ENCODE peak calls at places on chromosomes 4 and X, in nine cellular contexts. L is upper lobe of right lung, D is ascending aorta, S is tibial artery, U is stomach, Q is right cardiac atrium, W is tibial nerve, N is aorta, T is lower lobe of right lung. O is an unnamed sample. For H3K4me1, the result is how much of the 10 kb centered on the place peaks cover.

GRCh38 chrX:810186-810585 is 179.6 kb downstream of the SHOX start:
- DNase-seq in N (no peak), S (no peak), L (no peak), T (no peak), D (no peak), U (no peak), W (no peak), Q (no peak), O (no peak)

GRCh38 chr4:64340243-64341110 is 68.8 kb downstream of the TECRL start:
- DNase-seq in S (no peak), Q (peak), D (no peak), L (no peak), W (no peak), N (no peak), U (no peak), T (no peak), O (no peak)

GRCh38 chr4:54879576-54879975 is 221.8 kb downstream of the KIT start:
- DNase-seq in L (no peak), D (no peak), S (no peak), Q (no peak), N (no peak), T (no peak), W (no peak), U (no peak), O (no peak)

GRCh38 chr4:169079942-169080827 is 70.1 kb upstream of the CBR4 start:
- DNase-seq in S (peak), Q (peak), N (peak), T (peak), L (peak), W (peak), U (peak), D (no peak), O (no peak)

GRCh38 chrX:12469296-12469695 is 321.9 kb upstream of the PRPS2 start:
- DNase-seq in N (no peak), D (no peak), T (no peak), S (no peak), Q (no peak), U (no peak), W (no peak), L (no peak), O (no peak)

GRCh38 chr4:1883583-1883982 is 12.4 kb downstream of the NSD2 start:
- DNase-seq in W (no peak), Q (no peak), S (no peak), U (no peak), T (no peak), L (no peak), D (no peak), N (peak), O (no peak)

GRCh38 chrX:155216940-155217450 is 735 bp downstream of the VBP1 start:
- DNase-seq in L (no peak), N (no peak), U (no peak), W (no peak), T (no peak), Q (no peak), D (no peak), S (no peak), O (no peak)

GRCh38 chrX:3514996-3515395 is 168.5 kb upstream of the MXRA5 start:
- DNase-seq in Q (no peak), S (no peak), U (no peak), T (no peak), L (no peak), W (no peak), N (no peak), D (no peak), O (no peak)

GRCh38 chr4:16692493-16692892 is 206.0 kb downstream of the LDB2 start:
- DNase-seq in N (no peak), D (no peak), U (no peak), L (no peak), S (no peak), W (no peak), T (no peak), Q (no peak), O (no peak)

GRCh38 chr4:751676-752075 is 46.0 kb downstream of the PCGF3 start:
- DNase-seq in N (no peak), W (no peak), U (no peak), S (no peak), Q (peak), L (no peak), D (no peak), T (peak), O (no peak)

GRCh38 chr4:104758574-104758973 is 263.9 kb upstream of the CXXC4 start:
- DNase-seq in D (no peak), T (no peak), L (no peak), Q (no peak), N (no peak), W (no peak), S (no peak), U (no peak), O (no peak)

GRCh38 chr4:152515678-152516077 is 20.2 kb downstream of the FBXW7 start:
- DNase-seq in T (no peak), N (peak), L (no peak), W (no peak), S (no peak), Q (no peak), D (no peak), U (no peak), O (no peak)

GRCh38 chr4:85928775-85929585 is 430.9 kb downstream of the MAPK10 start:
- DNase-seq in L (no peak), Q (no peak), S (no peak), N (no peak), T (no peak), W (no peak), U (peak), D (no peak), O (no peak)

GRCh38 chrX:72254835-72255234 is 16.0 kb upstream of the ERCC6L start:
- DNase-seq in N (no peak), L (no peak), T (no peak), S (no peak), D (no peak), Q (no peak), U (no peak), W (no peak), O (no peak)

GRCh38 chr4:145954924-145955339 is 16.3 kb upstream of the ZNF827 start:
- DNase-seq in L (no peak), N (no peak), Q (no peak), U (no peak), D (no peak), W (no peak), T (no peak), S (no peak), O (no peak)

GRCh38 chr4:125357675-125358074 is 42.9 kb downstream of the FAT4 start:
- DNase-seq in T (no peak), Q (no peak), W (no peak), L (no peak), D (no peak), N (no peak), U (no peak), S (no peak), O (no peak)

GRCh38 chrX:79367907-79368306 is 773 bp upstream of the ITM2A start:
- DNase-seq in Q (no peak), W (no peak), S (no peak), L (no peak), T (no peak), N (no peak), U (no peak), D (no peak), O (no peak)

GRCh38 chr4:145417348-145418130 is 64.1 kb upstream of the SMAD1 start:
- DNase-seq in L (no peak), T (no peak), U (no peak), Q (no peak), S (no peak), D (no peak), W (no peak), N (no peak), O (no peak)

GRCh38 chrX:119673336-119673735 is 19.6 kb downstream of the SEPTIN6 start:
- DNase-seq in W (no peak), N (no peak), S (no peak), L (no peak), Q (no peak), D (no peak), T (no peak), U (no peak), O (no peak)

GRCh38 chrX:23610491-23610890 is 56.8 kb upstream of the PRDX4 start:
- DNase-seq in D (no peak), S (no peak), W (no peak), T (no peak), L (no peak), Q (no peak), U (no peak), N (no peak), O (no peak)

GRCh38 chr4:74032064-74032463 is 6.4 kb downstream of the CXCL3 start:
- DNase-seq in T (no peak), W (no peak), D (no peak), Q (no peak), L (no peak), N (no peak), U (no peak), S (no peak), O (no peak)
- H3K27ac ChIP-seq in T (no peak), W (no peak), D (no peak), Q (no peak), L (no peak), N (no peak), U (no peak), S (no peak), O (no peak)

GRCh38 chr4:26863512-26863911 is 2.9 kb downstream of the STIM2 start:
- DNase-seq in D (no peak), T (no peak), L (no peak), N (no peak), U (no peak), S (no peak), W (no peak), Q (no peak), O (no peak)

GRCh38 chr4:26866781-26867180 is 6.1 kb downstream of the STIM2 start:
- DNase-seq in D (no peak), L (no peak), W (no peak), S (no peak), N (no peak), U (no peak), Q (no peak), T (no peak), O (no peak)

GRCh38 chr4:26864904-26865303 is 4.3 kb downstream of the STIM2 start:
- DNase-seq in L (no peak), S (no peak), U (no peak), D (no peak), Q (no peak), N (no peak), W (no peak), T (no peak), O (no peak)

GRCh38 chr4:26867914-26868684 is 7.5 kb downstream of the STIM2 start:
- DNase-seq in U (no peak), Q (peak), W (no peak), N (no peak), T (no peak), S (no peak), L (no peak), D (no peak), O (no peak)

DNA sequence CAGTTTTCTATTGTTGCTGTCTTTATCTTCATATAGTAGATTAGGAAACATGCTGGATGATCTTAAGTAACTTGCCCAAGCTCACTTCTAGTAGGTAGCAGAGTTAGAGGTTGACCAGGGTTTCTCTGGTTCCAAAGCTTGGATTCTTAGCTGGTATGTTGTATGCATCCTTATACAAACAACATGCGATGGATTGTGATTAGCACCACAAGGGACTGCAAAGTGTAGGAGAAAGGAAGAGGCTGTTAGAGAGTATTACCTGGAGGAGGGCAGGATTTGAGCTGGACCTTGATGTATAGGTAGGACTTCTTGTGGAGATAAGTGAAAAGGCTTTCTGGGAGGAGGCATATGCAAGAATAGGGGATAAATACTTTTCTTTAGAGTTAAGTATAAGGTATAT is 5.6 kb downstream of the STIM2 start:
- DNase-seq in W (no peak), U (no peak), S (no peak), L (no peak), Q (no peak), D (no peak), N (no peak), T (no peak), O (no peak)
- H3K4me1 ChIP-seq in W (under half), U (under half), S (under half), L (half or more), Q (under half), D (under half), N (under half), T (half or more), O (under half)

DNA sequence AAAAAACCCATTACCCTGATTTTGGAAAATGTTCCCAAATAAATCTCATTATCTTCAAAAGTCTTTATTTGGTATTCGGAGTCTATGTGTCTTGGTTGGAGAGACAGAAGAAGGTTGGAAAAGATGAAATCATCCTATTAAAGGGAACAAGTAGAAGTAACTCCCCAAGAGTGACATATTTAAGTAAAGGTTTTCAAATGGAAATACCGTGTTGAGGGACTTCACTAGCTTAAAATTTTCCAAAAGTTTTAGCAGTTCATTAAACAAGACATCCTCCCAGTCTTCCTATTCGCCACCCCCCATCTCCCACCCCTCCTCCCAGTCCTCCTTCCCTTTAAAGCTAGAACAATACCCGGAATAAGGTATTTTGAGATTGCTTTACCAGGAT is 62.7 kb upstream of the CCDC160 start:
- DNase-seq in L (no peak), Q (no peak), T (no peak), W (no peak), D (no peak), S (no peak), N (no peak), U (no peak), O (no peak)
- H3K4me3 ChIP-seq in L (no peak), Q (no peak), T (no peak), W (no peak), D (no peak), S (no peak), N (no peak), U (no peak), O (no peak)

GRCh38 chr4:140857111-140857510 is 100.9 kb upstream of the TBC1D9 start:
- DNase-seq in T (no peak), U (no peak), W (no peak), S (no peak), L (no peak), N (no peak), D (no peak), Q (no peak), O (no peak)

GRCh38 chr4:140851804-140852203 is 95.6 kb upstream of the TBC1D9 start:
- DNase-seq in U (no peak), T (no peak), W (no peak), L (no peak), Q (no peak), S (no peak), N (no peak), D (no peak), O (no peak)

GRCh38 chr4:140858897-140859296 is 102.7 kb upstream of the TBC1D9 start:
- DNase-seq in W (no peak), L (no peak), U (no peak), D (no peak), Q (no peak), T (no peak), S (no peak), N (no peak), O (no peak)

GRCh38 chr4:140861359-140862181 is 105.4 kb upstream of the TBC1D9 start:
- DNase-seq in Q (peak), D (no peak), N (no peak), T (no peak), U (peak), W (peak), L (no peak), S (peak), O (peak)

GRCh38 chr4:140856692-140857091 is 100.5 kb upstream of the TBC1D9 start:
- DNase-seq in D (no peak), W (no peak), U (peak), N (no peak), T (no peak), Q (peak), S (no peak), L (no peak), O (no peak)
- H3K27ac ChIP-seq in D (no peak), W (no peak), U (no peak), N (no peak), T (no peak), Q (no peak), S (no peak), L (no peak), O (no peak)

DNA sequence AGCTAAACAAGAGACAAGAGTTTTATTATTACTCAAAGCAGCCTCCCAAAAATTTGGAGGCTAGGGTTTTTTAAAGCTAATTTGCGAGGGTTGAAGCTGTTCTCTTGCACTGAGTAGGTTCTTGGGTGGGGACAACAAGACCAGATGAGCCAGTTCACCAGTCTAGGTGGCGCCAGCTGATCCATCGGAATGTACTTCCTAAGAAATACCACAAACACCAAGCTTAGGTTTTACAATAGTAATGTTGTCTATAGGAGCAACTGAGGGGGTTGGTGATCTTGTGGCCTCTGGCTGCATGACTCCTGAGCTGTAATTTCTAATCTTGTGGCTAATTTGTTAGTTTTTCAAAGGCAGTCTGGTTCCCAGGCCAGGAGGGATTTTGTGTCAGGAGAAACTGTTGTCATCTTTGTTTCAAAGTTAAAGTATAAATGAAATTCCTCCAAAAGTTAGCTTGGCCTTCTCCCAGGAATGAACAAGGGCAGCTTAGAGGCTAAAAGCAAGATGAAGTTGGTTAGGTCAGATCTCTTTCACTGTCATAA is 130.6 kb downstream of the SLC7A11 start:
- DNase-seq in Q (no peak), T (no peak), S (no peak), N (no peak), W (no peak), D (no peak), L (no peak), U (no peak), O (no peak)
- H3K4me1 ChIP-seq in Q (under half), T (under half), S (under half), N (under half), W (under half), D (under half), L (under half), U (under half), O (under half)

GRCh38 chr4:182142146-182143085 is 100.8 kb upstream of the TENM3 start:
- DNase-seq in T (no peak), L (no peak), Q (peak), S (no peak), W (no peak), U (no peak), N (peak), D (no peak), O (no peak)
- H3K4me3 ChIP-seq in T (peak), L (peak), Q (peak), S (peak), W (peak), U (peak), N (no peak), D (peak), O (no peak)

O was measured in naive thymus-derived CD4-positive, alpha-beta T cell.